ENCODE peak calls at places on chromosomes 16 and 17, in ten cellular contexts. Z is cardiac muscle cell; B is adrenal gland; E is WTC11; V is epithelial cell of proximal tubule; N is memory B cell; O is PC-3; A is right lobe of liver; F is activated naive CD8-positive, alpha-beta T cell treated with anti-CD3 and anti-CD28 coated beads, Interleukin-2, amount 50 U/mL, for 24 hours; I is heart left ventricle. X is an unnamed sample.
A peak's percentile ranks its signal among the peaks of the same experiment; 100 is the strongest.

GRCh38 chr17:55588446-55588845 is 77.2 kb upstream of the SMIM36 start:
- DNase-seq in Z (no peak), B (no peak), E (no peak), V (no peak), N (no peak), O (peak; percentile 19), A (no peak), F (no peak), I (no peak), X (no peak)

GRCh38 chr17:17401271-17401781 is 75.5 kb upstream of the MED9 start:
- DNase-seq in Z (peak; percentile 49), B (peak; percentile 63), E (peak; percentile 72), V (no peak), N (no peak), O (peak; percentile 47), A (peak; percentile 75), F (peak; percentile 20), I (no peak), X (no peak)

GRCh38 chr17:50331085-50331791 is 14.7 kb upstream of the XYLT2 start:
- DNase-seq in Z (peak; percentile 80), B (peak; percentile 78), E (no peak), V (peak; percentile 60), N (no peak), O (peak; percentile 97), A (no peak), F (no peak), I (no peak), X (no peak)

GRCh38 chr17:42274273-42274542 is 2.0 kb downstream of the STAT5B start:
- DNase-seq in Z (no peak), B (no peak), E (no peak), V (no peak), N (no peak), O (no peak), A (no peak), F (no peak), I (no peak), X (no peak)

GRCh38 chr16:55367301-55367745 is 43.3 kb downstream of the IRX6 start:
- DNase-seq in Z (peak; percentile 3), B (no peak), E (no peak), V (no peak), N (no peak), O (no peak), A (no peak), F (no peak), I (no peak), X (no peak)

GRCh38 chr17:78301821-78302213 is 58.1 kb downstream of the SOCS3 start:
- DNase-seq in Z (no peak), B (no peak), E (no peak), V (no peak), N (no peak), O (no peak), A (no peak), F (no peak), I (no peak), X (no peak)

GRCh38 chr17:80291691-80292487 is 31.2 kb downstream of the RNF213 start:
- DNase-seq in Z (no peak), B (no peak), E (no peak), V (no peak), N (no peak), O (no peak), A (no peak), F (no peak), I (no peak), X (no peak)

GRCh38 chr17:1039511-1040215 is 42.7 kb downstream of the TIMM22 start:
- DNase-seq in Z (peak; percentile 12), B (peak; percentile 82), E (no peak), V (no peak), N (no peak), O (no peak), A (peak; percentile 70), F (no peak), I (peak; percentile 90), X (no peak)

GRCh38 chr17:40028595-40028994 is 13.4 kb downstream of the CSF3 start:
- DNase-seq in Z (no peak), B (no peak), E (no peak), V (no peak), N (no peak), O (no peak), A (no peak), F (no peak), I (no peak), X (no peak)

GRCh38 chr16:84239910-84240309 is at the start of gene KCNG4:
- DNase-seq in Z (no peak), B (no peak), E (no peak), V (no peak), N (no peak), O (no peak), A (no peak), F (no peak), I (no peak), X (no peak)

GRCh38 chr17:40345161-40346034 is 19.1 kb downstream of the GJD3 start:
- DNase-seq in Z (peak; percentile 81), B (peak; percentile 73), E (peak; percentile 85), V (no peak), N (no peak), O (peak; percentile 32), A (peak; percentile 90), F (peak; percentile 38), I (peak; percentile 86), X (peak; percentile 41)

GRCh38 chr17:81564778-81565177 is 12.6 kb upstream of the FAAP100 start:
- DNase-seq in Z (no peak), B (no peak), E (no peak), V (no peak), N (no peak), O (no peak), A (no peak), F (no peak), I (no peak), X (no peak)

GRCh38 chr16:1003551-1004347 is 22.2 kb downstream of the SOX8 start:
- DNase-seq in Z (peak; percentile 22), B (no peak), E (no peak), V (no peak), N (no peak), O (no peak), A (no peak), F (peak; percentile 67), I (no peak), X (no peak)

GRCh38 chr17:11441004-11441403 is 157.3 kb upstream of the DNAH9 start:
- DNase-seq in Z (no peak), B (no peak), E (no peak), V (no peak), N (no peak), O (no peak), A (no peak), F (no peak), I (no peak), X (no peak)

GRCh38 chr16:8959921-8960787 is 3.6 kb downstream of the USP7 start:
- DNase-seq in Z (peak; percentile 34), B (no peak), E (no peak), V (no peak), N (no peak), O (no peak), A (no peak), F (no peak), I (no peak), X (no peak)

GRCh38 chr16:87314990-87315420 is 2.2 kb downstream of the C16orf95 start:
- DNase-seq in Z (no peak), B (no peak), E (no peak), V (no peak), N (no peak), O (no peak), A (no peak), F (no peak), I (no peak), X (no peak)

GRCh38 chr17:73485130-73485529 is 159.1 kb downstream of the SDK2 start:
- DNase-seq in Z (no peak), B (no peak), E (no peak), V (no peak), N (no peak), O (no peak), A (no peak), F (no peak), I (no peak), X (no peak)

GRCh38 chr17:77356109-77356689 is 215.4 kb downstream of the SEC14L1 start:
- DNase-seq in Z (no peak), B (peak; percentile 64), E (no peak), V (no peak), N (no peak), O (peak; percentile 24), A (peak; percentile 44), F (peak; percentile 4), I (no peak), X (peak; percentile 45)

GRCh38 chr16:89779917-89780316 is 36.5 kb downstream of the FANCA start:
- DNase-seq in Z (no peak), B (no peak), E (no peak), V (no peak), N (no peak), O (no peak), A (no peak), F (no peak), I (no peak), X (no peak)

GRCh38 chr16:69057400-69058378 is 47.8 kb upstream of the HAS3 start:
- DNase-seq in Z (peak; percentile 86), B (peak; percentile 74), E (no peak), V (no peak), N (no peak), O (peak; percentile 93), A (peak; percentile 63), F (no peak), I (no peak), X (no peak)

GRCh38 chr16:59540621-59541020 is 806.5 kb upstream of the GOT2 start:
- DNase-seq in Z (no peak), B (no peak), E (no peak), V (no peak), N (no peak), O (peak; percentile 10), A (no peak), F (no peak), I (no peak), X (no peak)

GRCh38 chr16:67327774-67328173 is 1.2 kb downstream of the LRRC36 start:
- DNase-seq in Z (no peak), B (no peak), E (no peak), V (no peak), N (no peak), O (no peak), A (no peak), F (no peak), I (no peak), X (peak; percentile 8)

GRCh38 chr16:5480796-5481195 is 383.2 kb upstream of the EEF2KMT start:
- DNase-seq in Z (no peak), B (no peak), E (no peak), V (no peak), N (no peak), O (no peak), A (no peak), F (no peak), I (no peak), X (no peak)

GRCh38 chr16:16857603-16858283 is 478.8 kb downstream of the NPIPA7 start:
- DNase-seq in Z (no peak), B (no peak), E (no peak), V (no peak), N (no peak), O (no peak), A (no peak), F (no peak), I (no peak), X (no peak)

GRCh38 chr16:77660311-77660710 is 62.0 kb upstream of the NUDT7 start:
- DNase-seq in Z (peak; percentile 61), B (no peak), E (no peak), V (peak; percentile 12), N (no peak), O (peak; percentile 30), A (no peak), F (no peak), I (no peak), X (peak; percentile 68)

GRCh38 chr16:67183-67791 is 5.1 kb downstream of the RHBDF1 start:
- DNase-seq in Z (no peak), B (no peak), E (no peak), V (no peak), N (no peak), O (no peak), A (no peak), F (no peak), I (no peak), X (peak; percentile 84)

GRCh38 chr17:51164911-51165679 is 1.1 kb upstream of the NME2 start:
- DNase-seq in Z (no peak), B (peak; percentile 20), E (peak; percentile 29), V (no peak), N (no peak), O (no peak), A (no peak), F (no peak), I (peak; percentile 52), X (peak; percentile 49)

GRCh38 chr17:80036715-80037477 is 454 bp downstream of the CCDC40 start:
- DNase-seq in Z (no peak), B (peak; percentile 58), E (peak; percentile 69), V (no peak), N (peak; percentile 16), O (peak; percentile 30), A (no peak), F (peak; percentile 38), I (peak; percentile 47), X (peak; percentile 53)